ENCODE peak calls at places on chromosome 9, in seven cellular contexts. K is PC-3, W is mucosa of descending colon, Y is astrocyte of the spinal cord, V is tibial artery, Q is fibroblast of lung, G is stomach. P is an unnamed sample.

GRCh38 chr9:122109035-122109813 is 16.1 kb upstream of the TTLL11 start:
- DNase-seq in K (no peak), W (no peak), Y (no peak), V (no peak), Q (no peak), G (no peak), P (no peak)

GRCh38 chr9:97109194-97109811 is 70.4 kb upstream of the CTSV start:
- DNase-seq in K (peak), W (no peak), Y (peak), V (no peak), Q (peak), G (peak), P (peak)

GRCh38 chr9:130666393-130667116 is 2.2 kb downstream of the PRDM12 start:
- DNase-seq in K (no peak), W (no peak), Y (no peak), V (no peak), Q (no peak), G (no peak), P (no peak)

GRCh38 chr9:107172160-107172978 is 110.7 kb upstream of the RAD23B start:
- DNase-seq in K (peak), W (no peak), Y (peak), V (peak), Q (peak), G (peak), P (peak)

GRCh38 chr9:20732118-20732517 is 48.1 kb downstream of the FOCAD start:
- DNase-seq in K (peak), W (no peak), Y (peak), V (no peak), Q (no peak), G (no peak), P (peak)

GRCh38 chr9:129619787-129620668 is 873 bp downstream of the C9orf50 start:
- DNase-seq in K (no peak), W (no peak), Y (no peak), V (no peak), Q (no peak), G (no peak), P (no peak)

GRCh38 chr9:91047529-91047928 is 245.9 kb downstream of the SYK start:
- DNase-seq in K (no peak), W (no peak), Y (no peak), V (no peak), Q (no peak), G (no peak), P (no peak)

GRCh38 chr9:126933334-126933980 is 18.9 kb downstream of the RALGPS1 start:
- DNase-seq in K (no peak), W (no peak), Y (no peak), V (no peak), Q (no peak), G (no peak), P (no peak)

GRCh38 chr9:114098021-114098659 is 952 bp downstream of the KIF12 start:
- DNase-seq in K (peak), W (peak), Y (no peak), V (no peak), Q (no peak), G (peak), P (no peak)

DNA sequence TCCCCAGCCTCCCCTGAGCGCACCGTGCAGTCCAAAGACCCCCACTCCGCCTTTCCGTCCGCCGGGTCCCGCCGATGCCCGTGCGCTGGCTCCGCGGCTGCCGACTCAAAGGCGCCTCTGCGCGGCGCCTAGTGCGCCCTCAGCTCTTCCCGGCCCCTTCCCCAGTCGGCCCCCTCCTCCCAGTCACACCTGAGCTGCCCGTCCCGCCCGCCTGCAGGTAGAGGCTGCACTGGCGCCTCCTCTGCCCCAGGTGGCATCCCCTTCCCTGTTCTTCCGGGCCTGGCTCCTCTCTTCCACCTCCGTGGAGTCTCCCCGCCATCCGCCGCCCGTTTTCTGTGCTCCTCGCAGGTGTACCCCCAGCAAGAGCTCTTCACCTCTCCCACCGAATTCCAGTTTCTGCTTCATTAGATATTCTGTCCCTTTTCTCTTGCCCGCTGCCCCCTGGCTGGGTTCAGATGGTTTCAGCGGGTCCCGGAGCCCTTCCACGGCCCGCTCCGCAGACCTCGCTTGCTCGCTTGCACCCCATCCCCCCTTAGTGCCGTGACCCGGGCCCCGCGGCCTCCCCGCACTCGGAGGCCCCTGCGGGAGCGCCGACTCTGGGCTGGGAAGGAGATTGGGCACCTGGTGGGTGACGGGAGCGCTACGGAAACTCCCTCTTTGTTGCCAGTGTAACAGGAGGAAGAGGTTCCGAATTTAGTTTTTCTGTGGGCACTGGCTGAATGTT is 707 bp downstream of the SLC44A1 start:
- DNase-seq in K (peak), W (peak), Y (no peak), V (peak), Q (no peak), G (peak), P (no peak)
- TF ChIP-seq CTCF in K (peak), W (peak), Y (peak), V (no peak), Q (no peak), G (peak), P (no peak)

GRCh38 chr9:7071916-7072315 is 314.1 kb downstream of the KDM4C start:
- DNase-seq in K (no peak), W (no peak), Y (no peak), V (no peak), Q (no peak), G (no peak), P (no peak)
- H3K4me3 ChIP-seq in K (no peak), W (no peak), Y (no peak), V (no peak), Q (no peak), G (no peak), P (no peak)

DNA sequence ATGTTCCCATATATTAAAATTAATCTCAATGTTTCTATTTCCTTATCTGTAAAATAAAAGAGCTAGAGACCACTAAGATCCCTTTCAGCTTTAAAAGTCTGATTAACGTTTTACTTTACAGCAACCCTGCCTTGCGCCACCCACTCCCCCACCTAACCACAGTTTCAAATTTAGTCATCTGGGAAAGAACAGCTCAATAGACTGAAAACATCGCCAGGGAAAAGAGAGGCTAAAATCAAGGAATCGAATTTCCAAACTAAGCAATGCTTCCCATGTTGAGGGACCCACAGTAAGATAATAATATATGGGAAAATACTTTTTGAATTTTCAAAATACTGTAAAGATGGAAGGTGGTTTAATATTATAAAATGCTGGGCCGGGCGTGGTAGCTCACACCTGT is 6.6 kb downstream of the SAXO1 start:
- DNase-seq in K (no peak), W (no peak), Y (no peak), V (no peak), Q (no peak), G (no peak), P (no peak)
- TF ChIP-seq CTCF in K (no peak), W (no peak), Y (no peak), V (no peak), Q (no peak), G (no peak), P (no peak)

DNA sequence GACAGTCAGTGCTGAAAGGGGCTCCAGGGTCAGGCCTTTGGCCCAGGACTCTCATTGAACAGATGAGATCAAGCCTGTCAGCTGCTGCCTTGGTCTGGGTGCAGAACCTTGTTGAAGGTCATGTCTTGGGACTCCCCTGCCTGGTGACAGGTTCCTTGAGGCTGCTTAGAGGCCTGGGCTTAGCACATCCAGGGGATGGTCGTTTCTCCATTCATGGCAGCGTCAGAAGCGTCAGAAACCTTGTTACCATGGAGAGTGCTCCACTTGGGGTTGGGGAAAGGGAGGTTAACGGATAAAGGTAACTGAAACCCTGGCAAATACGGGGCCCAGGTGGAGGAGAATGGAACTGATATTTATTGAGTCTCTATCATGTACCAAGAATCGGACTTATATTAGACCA is 8.8 kb downstream of the ARPC5L start:
- DNase-seq in K (no peak), W (peak), Y (no peak), V (no peak), Q (no peak), G (no peak), P (no peak)
- H3K4me3 ChIP-seq in K (peak), W (no peak), Y (peak), V (peak), Q (peak), G (peak), P (peak)

DNA sequence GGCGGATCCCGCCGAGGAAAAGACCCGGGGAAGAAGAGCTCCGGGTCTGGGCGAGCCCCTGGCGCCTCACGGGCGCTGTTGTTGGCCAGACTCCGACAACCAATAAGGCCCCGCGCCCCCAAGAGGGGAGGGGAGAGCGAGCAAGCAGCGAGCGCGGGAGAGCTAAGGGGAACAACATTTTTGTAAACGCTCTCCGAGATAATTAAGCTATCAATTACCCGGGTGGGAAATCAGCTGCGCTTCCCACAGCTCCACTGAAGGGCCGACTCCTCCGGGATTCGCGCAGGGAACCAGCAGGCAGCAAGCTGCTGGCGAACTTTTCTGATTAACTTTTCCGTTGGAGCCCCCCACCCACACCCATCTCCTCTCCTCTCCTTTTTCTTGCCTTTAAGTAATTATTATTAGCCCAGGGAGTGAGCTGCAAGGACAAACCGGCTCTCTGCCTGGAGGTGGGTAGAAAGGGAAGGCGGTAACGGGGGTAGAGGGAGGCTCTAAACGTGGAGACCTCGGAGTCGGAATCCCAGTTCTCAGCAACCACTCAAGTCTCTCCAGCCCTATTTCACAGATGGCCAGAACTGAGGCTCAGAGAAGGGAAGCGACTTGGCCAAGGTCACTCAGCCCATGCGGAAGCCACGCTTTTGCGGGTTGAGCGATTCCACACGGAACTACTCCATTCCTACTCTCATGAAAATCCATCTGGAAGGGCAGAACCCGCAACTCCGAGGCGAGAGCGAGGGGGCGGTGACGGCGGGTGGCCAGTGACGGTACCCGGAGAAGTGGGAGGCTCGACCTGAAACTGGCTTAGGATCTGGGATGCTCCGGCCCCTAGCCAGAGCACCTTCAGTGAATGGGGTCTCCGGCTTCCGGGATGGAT is 1.3 kb downstream of the ASTN2 start:
- DNase-seq in K (no peak), W (no peak), Y (no peak), V (no peak), Q (no peak), G (no peak), P (no peak)
- TF ChIP-seq CTCF in K (no peak), W (no peak), Y (no peak), V (no peak), Q (no peak), G (no peak), P (no peak)

GRCh38 chr9:134338394-134339182 is 12.3 kb downstream of the RXRA start:
- DNase-seq in K (no peak), W (no peak), Y (no peak), V (no peak), Q (no peak), G (peak), P (no peak)
- H3K4me3 ChIP-seq in K (no peak), W (no peak), Y (no peak), V (peak), Q (no peak), G (peak), P (no peak)

GRCh38 chr9:35746583-35746982 is 2.4 kb downstream of the GBA2 start:
- DNase-seq in K (peak), W (no peak), Y (no peak), V (no peak), Q (no peak), G (no peak), P (no peak)

GRCh38 chr9:35750256-35750531 is 1.1 kb downstream of the RGP1 start:
- DNase-seq in K (no peak), W (no peak), Y (no peak), V (no peak), Q (no peak), G (peak), P (no peak)

GRCh38 chr9:35748239-35748857 is 680 bp downstream of the GBA2 start:
- DNase-seq in K (no peak), W (no peak), Y (no peak), V (no peak), Q (no peak), G (no peak), P (no peak)

GRCh38 chr9:35748858-35749514 is at the start of the genes GBA2 and RGP1:
- DNase-seq in K (peak), W (peak), Y (peak), V (peak), Q (peak), G (peak), P (no peak)

DNA sequence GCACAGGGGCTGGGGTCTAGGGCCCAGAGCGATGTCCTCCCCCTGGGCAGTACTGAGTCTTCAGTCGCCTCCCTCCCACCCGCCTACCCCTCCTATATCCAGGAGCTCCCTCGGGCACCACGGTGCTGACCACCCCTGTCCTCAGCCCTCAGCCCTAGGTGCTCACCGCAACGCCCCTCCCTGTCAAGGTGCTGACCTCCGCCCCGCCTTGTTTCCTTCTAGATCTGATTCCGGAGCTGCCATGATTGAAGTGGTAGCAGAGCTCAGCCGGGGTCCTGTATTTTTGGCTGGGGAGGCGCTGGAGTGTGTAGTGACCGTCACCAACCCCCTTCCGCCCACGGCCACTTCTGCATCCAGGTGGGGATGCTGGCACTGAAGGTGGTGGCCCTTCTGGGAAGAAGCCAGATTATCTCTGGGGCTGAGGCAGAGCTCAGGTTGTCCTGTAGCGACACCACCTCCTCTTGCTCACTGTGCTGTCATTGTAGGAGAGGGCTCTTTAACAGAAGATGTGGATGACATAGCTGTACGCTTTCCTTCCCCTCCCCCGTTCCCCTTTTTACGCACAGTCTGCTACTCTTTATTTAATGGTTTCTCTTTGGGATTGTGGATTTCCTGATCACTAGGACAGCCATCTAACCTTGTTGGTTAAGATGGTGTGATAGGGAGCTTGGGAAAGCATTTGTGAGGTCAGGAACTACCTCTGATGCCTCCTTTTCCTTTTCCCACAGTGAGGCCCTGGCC is 598 bp downstream of the RGP1 start:
- DNase-seq in K (peak), W (peak), Y (no peak), V (no peak), Q (no peak), G (peak), P (no peak)
- TF ChIP-seq CTCF in K (no peak), W (no peak), Y (no peak), V (no peak), Q (no peak), G (no peak), P (no peak)